ENCODE peak calls at places on chromosomes 6 and 20, in six cellular contexts. K is astrocyte of the spinal cord; V is AG10803; M is CD8-positive, alpha-beta T cell; D is keratinocyte; L is GM23338. S is an unnamed sample.

GRCh38 chr6:90466191-90466940 is 120.5 kb downstream of the MAP3K7 start:
- DNase-seq in M (no peak), D (no peak), K (peak), V (no peak), L (no peak), S (no peak)

GRCh38 chr6:141174932-141175331 is 957.8 kb upstream of the GJE1 start:
- DNase-seq in D (no peak), V (no peak), M (no peak), K (no peak), L (no peak), S (no peak)

GRCh38 chr20:23652371-23652770 is 14.6 kb upstream of the CST3 start:
- DNase-seq in K (peak), D (no peak), L (no peak), V (peak), M (no peak), S (no peak)

GRCh38 chr6:75493400-75494064 is at the start of gene FILIP1:
- DNase-seq in M (no peak), L (peak), K (peak), D (no peak), V (peak), S (no peak)

GRCh38 chr6:137102050-137102848 is 57.5 kb upstream of the IL20RA start:
- DNase-seq in V (no peak), M (no peak), D (peak), L (no peak), K (no peak), S (no peak)

GRCh38 chr20:46552460-46553420 is 2.3 kb upstream of the OCSTAMP start:
- DNase-seq in D (no peak), V (no peak), M (peak), L (no peak), K (no peak), S (no peak)

GRCh38 chr6:131101911-131102680 is 33.2 kb upstream of the AKAP7 start:
- DNase-seq in L (no peak), K (peak), V (no peak), D (no peak), M (no peak), S (no peak)

GRCh38 chr6:97819680-97820079 is 536.7 kb upstream of the MMS22L start:
- DNase-seq in L (peak), V (no peak), M (no peak), K (no peak), D (no peak), S (no peak)

GRCh38 chr6:131600696-131601095 is 27.3 kb downstream of the MED23 start:
- DNase-seq in D (no peak), K (no peak), M (no peak), L (no peak), V (no peak), S (no peak)

GRCh38 chr6:124669713-124670480 is 292.3 kb upstream of the RNF217 start:
- DNase-seq in M (no peak), K (no peak), L (no peak), V (no peak), D (no peak), S (no peak)

GRCh38 chr20:59765599-59766177 is 161.3 kb downstream of the PHACTR3 start:
- DNase-seq in M (no peak), K (no peak), V (no peak), D (no peak), L (peak), S (no peak)

GRCh38 chr20:6492396-6493055 is 275.0 kb upstream of the BMP2 start:
- DNase-seq in V (no peak), D (no peak), K (peak), M (no peak), L (peak), S (no peak)

GRCh38 chr6:20900396-20901160 is 366.3 kb downstream of the CDKAL1 start:
- DNase-seq in L (no peak), V (no peak), K (no peak), D (no peak), M (no peak), S (no peak)

GRCh38 chr6:118186676-118187567 is 279.9 kb downstream of the SLC35F1 start:
- DNase-seq in D (no peak), V (no peak), M (no peak), K (no peak), L (no peak), S (no peak)

GRCh38 chr6:116047173-116047933 is 13.3 kb downstream of the FRK start:
- DNase-seq in K (peak), M (no peak), D (no peak), V (peak), L (no peak), S (no peak)

GRCh38 chr6:136967874-136968752 is 46.0 kb downstream of the SLC35D3 start:
- DNase-seq in K (peak), M (peak), D (peak), V (peak), L (peak), S (peak)

GRCh38 chr6:87645080-87645479 is 55.1 kb downstream of the ORC3 start:
- DNase-seq in M (no peak), K (no peak), L (no peak), D (no peak), V (no peak), S (no peak)

GRCh38 chr6:164273491-164273890 is 859.0 kb downstream of the QKI start:
- DNase-seq in M (no peak), L (no peak), K (no peak), V (no peak), D (no peak), S (no peak)

GRCh38 chr6:44062771-44063560 is 64.3 kb downstream of the MRPL14 start:
- DNase-seq in K (no peak), M (no peak), V (no peak), D (no peak), L (peak), S (no peak)

GRCh38 chr6:41080623-41081022 is 7.8 kb downstream of the NFYA start:
- DNase-seq in K (no peak), M (peak), L (no peak), D (no peak), V (no peak), S (no peak)

DNA sequence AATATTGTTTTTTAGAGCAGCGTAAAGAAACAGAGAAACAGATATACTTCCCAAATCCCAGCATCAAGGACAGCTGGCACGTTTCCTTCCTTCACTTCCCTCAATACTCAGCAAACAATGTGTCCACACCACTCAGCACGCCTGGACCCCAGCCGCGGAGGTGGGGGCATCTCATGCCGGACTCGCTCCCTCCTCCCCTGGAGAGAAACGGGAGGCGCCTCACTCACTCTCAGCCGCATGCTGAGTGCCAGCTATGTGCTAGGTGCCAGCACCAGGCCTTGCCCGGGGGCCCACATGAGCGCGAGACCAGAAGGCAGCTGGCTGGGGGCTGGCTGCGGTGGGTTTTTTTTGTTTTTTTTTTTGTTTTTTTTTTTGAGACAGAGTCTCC is 34.8 kb downstream of the SLC2A4RG start:
- DNase-seq in L (no peak), D (no peak), K (no peak), M (no peak), V (no peak), S (no peak)
- H3K4me3 ChIP-seq in L (no peak), D (no peak), K (no peak), M (no peak), V (no peak), S (no peak)

DNA sequence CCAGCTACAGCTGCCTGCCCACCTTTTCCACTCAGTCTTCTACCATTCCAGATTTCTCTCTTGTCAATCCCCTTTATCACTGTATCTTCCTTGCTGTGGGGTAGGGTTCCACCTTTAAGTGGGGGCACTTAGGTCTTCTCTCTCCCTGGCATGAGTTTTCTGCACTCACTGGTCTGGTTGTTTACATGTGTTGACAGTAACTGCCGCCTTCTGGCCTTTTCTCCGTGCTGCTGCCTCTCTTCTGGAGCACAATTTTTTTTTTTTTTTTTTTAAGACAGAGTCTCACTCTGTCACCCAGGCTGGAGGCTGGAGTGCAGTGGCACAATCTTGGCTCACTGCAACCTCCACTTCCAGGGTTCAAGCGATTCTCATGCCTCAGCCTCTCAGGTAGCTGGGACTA is 12.0 kb downstream of the RNF114 start:
- DNase-seq in L (no peak), V (no peak), D (no peak), M (no peak), K (no peak), S (no peak)
- TF ChIP-seq CTCF in L (no peak), V (no peak), D (no peak), M (no peak), K (no peak), S (no peak)

GRCh38 chr6:28803337-28803709 is 120.5 kb downstream of the TRIM27 start:
- DNase-seq in L (no peak), D (no peak), V (no peak), K (no peak), M (no peak), S (no peak)

GRCh38 chr6:28808383-28808782 is 115.4 kb downstream of the TRIM27 start:
- DNase-seq in M (no peak), V (no peak), L (no peak), D (no peak), K (no peak), S (no peak)

GRCh38 chr6:28807682-28808280 is 116.0 kb downstream of the TRIM27 start:
- DNase-seq in L (peak), V (peak), D (no peak), K (peak), M (no peak), S (no peak)

DNA sequence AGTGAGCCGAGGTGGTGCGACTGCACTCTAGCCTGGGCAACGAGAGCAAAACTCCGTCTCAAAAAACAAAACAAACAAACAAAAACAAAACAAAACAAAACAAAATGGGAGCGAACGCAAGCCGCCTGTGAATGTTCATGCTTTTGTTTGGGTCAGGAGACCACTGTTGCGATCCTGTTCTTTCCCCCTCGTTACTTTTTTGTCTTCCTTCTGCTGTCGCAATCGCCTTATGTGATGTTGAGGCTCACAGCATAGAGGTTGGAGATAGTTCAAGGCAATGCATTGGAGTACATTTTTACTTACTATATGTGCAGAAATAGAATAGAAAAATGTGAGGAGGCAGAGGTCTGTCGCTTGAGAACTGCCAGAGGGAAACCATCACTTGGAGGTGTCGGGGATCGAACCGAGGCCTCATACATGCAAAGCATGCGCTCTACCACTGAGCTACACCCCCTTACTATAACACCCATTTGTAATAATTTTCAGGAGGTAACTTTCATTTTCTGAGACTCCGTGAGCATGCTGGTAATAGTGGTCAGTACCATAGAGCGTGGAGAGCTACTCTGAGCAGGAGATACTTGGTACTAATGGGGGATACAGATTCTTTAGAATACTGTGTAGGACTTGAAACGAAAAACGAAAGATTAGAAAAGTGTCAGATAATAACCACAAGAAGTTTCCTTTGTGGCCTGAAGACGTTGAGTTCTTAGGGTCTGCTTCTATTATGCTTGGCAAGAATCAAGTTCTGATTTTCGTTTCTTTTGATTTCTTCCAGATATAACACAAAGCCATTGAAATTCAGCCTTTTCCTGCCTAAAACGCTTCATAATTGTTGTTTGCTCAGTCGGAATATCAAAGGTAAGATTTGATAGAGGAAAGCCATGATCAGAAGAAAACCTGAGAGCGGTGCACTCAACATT is 121.1 kb downstream of the TRIM27 start:
- DNase-seq in D (peak), V (peak), K (peak), M (no peak), L (peak), S (no peak)
- H3K4me3 ChIP-seq in D (no peak), V (no peak), K (no peak), M (no peak), L (peak), S (no peak)

GRCh38 chr6:157251565-157252247 is 71.6 kb downstream of the TMEM242 start:
- DNase-seq in L (no peak), M (no peak), V (no peak), K (no peak), D (no peak), S (no peak)

GRCh38 chr6:157258878-157259277 is 64.4 kb downstream of the TMEM242 start:
- DNase-seq in K (no peak), M (peak), V (no peak), D (no peak), L (no peak), S (no peak)

GRCh38 chr6:157253699-157254098 is 69.6 kb downstream of the TMEM242 start:
- DNase-seq in M (no peak), L (no peak), K (no peak), D (no peak), V (no peak), S (no peak)

GRCh38 chr6:157253017-157253416 is 70.3 kb downstream of the TMEM242 start:
- DNase-seq in D (no peak), V (no peak), K (no peak), M (no peak), L (no peak), S (no peak)

GRCh38 chr6:157255079-157255478 is 68.2 kb downstream of the TMEM242 start:
- DNase-seq in K (no peak), D (no peak), M (no peak), L (no peak), V (no peak), S (no peak)
- TF ChIP-seq CTCF in K (no peak), D (no peak), M (no peak), L (no peak), V (no peak), S (no peak)

GRCh38 chr20:25252686-25253421 is 5.0 kb downstream of the PYGB start:
- DNase-seq in D (no peak), M (no peak), L (no peak), V (no peak), K (no peak), S (no peak)

GRCh38 chr20:25250508-25250907 is 2.6 kb downstream of the PYGB start:
- DNase-seq in D (no peak), K (peak), L (no peak), V (no peak), M (no peak), S (no peak)

GRCh38 chr20:25252226-25252625 is 4.3 kb downstream of the PYGB start:
- DNase-seq in D (no peak), K (no peak), V (no peak), L (no peak), M (no peak), S (no peak)

GRCh38 chr20:25251019-25251418 is 3.1 kb downstream of the PYGB start:
- DNase-seq in M (no peak), L (no peak), K (no peak), V (no peak), D (no peak), S (no peak)

GRCh38 chr20:25251558-25251957 is 3.7 kb downstream of the PYGB start:
- DNase-seq in K (no peak), M (no peak), D (no peak), V (no peak), L (no peak), S (no peak)
- H3K4me3 ChIP-seq in K (peak), M (no peak), D (peak), V (no peak), L (no peak), S (no peak)

GRCh38 chr20:62707981-62708521 is 585 bp upstream of the NTSR1 start:
- DNase-seq in V (no peak), L (peak), M (no peak), D (no peak), K (no peak), S (no peak)
- TF ChIP-seq CTCF in V (peak), L (peak), M (peak), D (peak), K (peak), S (peak)

S was measured in AG09309.